ENCODE peak calls at places on chromosomes 16 and 17, in seven cellular contexts. One of them, this sample, is unnamed.

GRCh38 chr16:67448580-67448979 is 17.7 kb downstream of the HSD11B2 start:
- DNase-seq in mesenchymal stem cell: no peak
- DNase-seq in IMR-90: no peak
- DNase-seq in H1: no peak
- DNase-seq in neuronal stem cell: no peak
- DNase-seq in trophoblast cell: no peak
- DNase-seq in H9: no peak
- DNase-seq in this sample: no peak

GRCh38 chr17:76179496-76180467 is 38.7 kb upstream of the FOXJ1 start:
- DNase-seq in mesenchymal stem cell: peak
- DNase-seq in IMR-90: peak
- DNase-seq in H1: no peak
- DNase-seq in neuronal stem cell: no peak
- DNase-seq in trophoblast cell: no peak
- DNase-seq in H9: no peak
- DNase-seq in this sample: peak

GRCh38 chr16:86037999-86038922 is 139.3 kb downstream of the IRF8 start:
- DNase-seq in mesenchymal stem cell: no peak
- DNase-seq in IMR-90: no peak
- DNase-seq in H1: no peak
- DNase-seq in neuronal stem cell: no peak
- DNase-seq in trophoblast cell: no peak
- DNase-seq in H9: no peak
- DNase-seq in this sample: no peak

GRCh38 chr16:27520982-27521673 is 28.6 kb downstream of the GTF3C1 start:
- DNase-seq in mesenchymal stem cell: peak
- DNase-seq in IMR-90: peak
- DNase-seq in H1: no peak
- DNase-seq in neuronal stem cell: no peak
- DNase-seq in trophoblast cell: no peak
- DNase-seq in H9: no peak
- DNase-seq in this sample: peak

GRCh38 chr17:65783845-65784334 is 222.4 kb upstream of the AXIN2 start:
- DNase-seq in mesenchymal stem cell: peak
- DNase-seq in IMR-90: peak
- DNase-seq in H1: no peak
- DNase-seq in neuronal stem cell: no peak
- DNase-seq in trophoblast cell: peak
- DNase-seq in H9: no peak
- DNase-seq in this sample: no peak

GRCh38 chr17:46802831-46803230 is 15.7 kb downstream of the WNT3 start:
- DNase-seq in mesenchymal stem cell: no peak
- DNase-seq in IMR-90: no peak
- DNase-seq in H1: no peak
- DNase-seq in neuronal stem cell: no peak
- DNase-seq in trophoblast cell: no peak
- DNase-seq in H9: no peak
- DNase-seq in this sample: no peak

GRCh38 chr16:82432261-82432660 is 194.5 kb upstream of the CDH13 start:
- DNase-seq in mesenchymal stem cell: no peak
- DNase-seq in IMR-90: no peak
- DNase-seq in H1: no peak
- DNase-seq in neuronal stem cell: no peak
- DNase-seq in trophoblast cell: no peak
- DNase-seq in H9: no peak
- DNase-seq in this sample: no peak

GRCh38 chr16:26627958-26628357 is 438.8 kb upstream of the C16orf82 start:
- DNase-seq in mesenchymal stem cell: no peak
- DNase-seq in IMR-90: no peak
- DNase-seq in H1: no peak
- DNase-seq in neuronal stem cell: no peak
- DNase-seq in trophoblast cell: no peak
- DNase-seq in H9: no peak
- DNase-seq in this sample: no peak

GRCh38 chr17:48596000-48596734 is 2.6 kb upstream of the HOXB5 start:
- DNase-seq in mesenchymal stem cell: no peak
- DNase-seq in IMR-90: peak
- DNase-seq in H1: no peak
- DNase-seq in neuronal stem cell: no peak
- DNase-seq in trophoblast cell: no peak
- DNase-seq in H9: no peak
- DNase-seq in this sample: no peak

GRCh38 chr16:20969386-20969785 is 68.8 kb downstream of the LYRM1 start:
- DNase-seq in mesenchymal stem cell: no peak
- DNase-seq in IMR-90: no peak
- DNase-seq in H1: no peak
- DNase-seq in neuronal stem cell: no peak
- DNase-seq in trophoblast cell: no peak
- DNase-seq in H9: no peak
- DNase-seq in this sample: no peak

GRCh38 chr17:36972905-36973304 is 24.2 kb downstream of the AATF start:
- DNase-seq in mesenchymal stem cell: no peak
- DNase-seq in IMR-90: no peak
- DNase-seq in H1: no peak
- DNase-seq in neuronal stem cell: no peak
- DNase-seq in trophoblast cell: no peak
- DNase-seq in H9: no peak
- DNase-seq in this sample: no peak

GRCh38 chr16:60729052-60729451 is 1307.2 kb downstream of the CDH8 start:
- DNase-seq in mesenchymal stem cell: no peak
- DNase-seq in IMR-90: no peak
- DNase-seq in H1: no peak
- DNase-seq in neuronal stem cell: no peak
- DNase-seq in trophoblast cell: no peak
- DNase-seq in H9: no peak
- DNase-seq in this sample: no peak

GRCh38 chr17:81272616-81273015 is 22.5 kb downstream of the SLC38A10 start:
- DNase-seq in mesenchymal stem cell: no peak
- DNase-seq in IMR-90: no peak
- DNase-seq in H1: no peak
- DNase-seq in neuronal stem cell: no peak
- DNase-seq in trophoblast cell: no peak
- DNase-seq in H9: no peak
- DNase-seq in this sample: no peak

GRCh38 chr17:64418506-64419339 is 28.1 kb upstream of the PECAM1 start:
- DNase-seq in mesenchymal stem cell: peak
- DNase-seq in IMR-90: peak
- DNase-seq in H1: no peak
- DNase-seq in neuronal stem cell: peak
- DNase-seq in trophoblast cell: peak
- DNase-seq in H9: no peak
- DNase-seq in this sample: peak

GRCh38 chr17:80899402-80900268 is 92.0 kb upstream of the CHMP6 start:
- DNase-seq in mesenchymal stem cell: peak
- DNase-seq in IMR-90: peak
- DNase-seq in H1: peak
- DNase-seq in neuronal stem cell: no peak
- DNase-seq in trophoblast cell: no peak
- DNase-seq in H9: peak
- DNase-seq in this sample: peak

DNA sequence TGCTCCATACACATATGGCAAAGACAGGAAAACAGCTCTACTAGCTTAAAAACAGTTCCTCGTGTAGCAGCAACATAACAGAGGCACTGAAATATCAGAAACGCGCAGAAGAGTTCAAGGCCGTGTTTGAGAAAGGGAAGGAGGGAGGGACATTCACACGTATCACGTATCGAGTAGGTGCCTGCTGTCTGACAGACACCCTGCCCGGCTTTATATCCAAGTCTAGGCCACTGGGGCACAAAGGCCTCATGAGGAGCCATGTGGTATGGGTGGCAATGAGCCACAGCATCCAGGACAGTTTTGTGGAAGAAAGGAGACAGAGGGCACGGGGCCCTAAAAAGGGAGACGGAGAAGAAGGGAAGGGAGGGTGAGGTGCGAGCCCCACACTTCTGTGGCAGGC is 50.3 kb downstream of the PLXDC1 start:
- DNase-seq in mesenchymal stem cell: no peak
- DNase-seq in IMR-90: no peak
- DNase-seq in H1: no peak
- DNase-seq in neuronal stem cell: no peak
- DNase-seq in trophoblast cell: no peak
- DNase-seq in H9: no peak
- DNase-seq in this sample: no peak
- H3K4ac ChIP-seq in mesenchymal stem cell: no peak
- H3K4ac ChIP-seq in IMR-90: no peak
- H3K4ac ChIP-seq in H1: no peak
- H3K4ac ChIP-seq in neuronal stem cell: no peak
- H3K4ac ChIP-seq in trophoblast cell: no peak
- H3K4ac ChIP-seq in H9: no peak
- H3K4ac ChIP-seq in this sample: no peak

GRCh38 chr17:6704472-6705052 is 8.6 kb downstream of the SLC13A5 start:
- DNase-seq in mesenchymal stem cell: no peak
- DNase-seq in IMR-90: no peak
- DNase-seq in H1: no peak
- DNase-seq in neuronal stem cell: no peak
- DNase-seq in trophoblast cell: no peak
- DNase-seq in H9: no peak
- DNase-seq in this sample: no peak

GRCh38 chr17:6703751-6704150 is 9.4 kb downstream of the SLC13A5 start:
- DNase-seq in mesenchymal stem cell: no peak
- DNase-seq in IMR-90: no peak
- DNase-seq in H1: no peak
- DNase-seq in neuronal stem cell: no peak
- DNase-seq in trophoblast cell: no peak
- DNase-seq in H9: no peak
- DNase-seq in this sample: no peak

GRCh38 chr17:6706499-6706898 is 6.7 kb downstream of the SLC13A5 start:
- DNase-seq in mesenchymal stem cell: no peak
- DNase-seq in IMR-90: no peak
- DNase-seq in H1: no peak
- DNase-seq in neuronal stem cell: no peak
- DNase-seq in trophoblast cell: no peak
- DNase-seq in H9: no peak
- DNase-seq in this sample: no peak

GRCh38 chr17:6708357-6708961 is 4.7 kb downstream of the SLC13A5 start:
- DNase-seq in mesenchymal stem cell: no peak
- DNase-seq in IMR-90: no peak
- DNase-seq in H1: no peak
- DNase-seq in neuronal stem cell: no peak
- DNase-seq in trophoblast cell: no peak
- DNase-seq in H9: no peak
- DNase-seq in this sample: no peak

DNA sequence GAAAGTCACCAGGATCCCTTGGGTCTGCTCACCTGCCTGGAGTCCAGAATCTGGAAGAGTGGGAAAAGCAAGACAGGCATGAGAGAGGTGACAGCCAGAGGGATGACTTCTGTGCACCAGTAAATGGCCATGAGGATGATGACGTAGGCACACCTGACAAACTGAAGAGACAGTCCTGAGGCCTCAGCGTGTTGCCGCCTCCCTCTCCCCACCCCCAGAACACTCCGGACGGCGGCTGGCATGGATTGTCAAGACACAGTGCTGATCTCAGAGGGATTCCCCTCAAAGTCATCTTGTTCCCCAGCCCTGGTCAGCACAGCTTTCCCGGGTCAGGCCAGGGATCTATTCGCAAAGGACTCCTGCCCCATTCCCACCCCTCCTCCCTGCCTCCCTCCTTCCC is 6.2 kb downstream of the SLC13A5 start:
- DNase-seq in mesenchymal stem cell: no peak
- DNase-seq in IMR-90: no peak
- DNase-seq in H1: no peak
- DNase-seq in neuronal stem cell: no peak
- DNase-seq in trophoblast cell: no peak
- DNase-seq in H9: no peak
- DNase-seq in this sample: no peak
- H2AK5ac ChIP-seq in mesenchymal stem cell: no peak
- H2AK5ac ChIP-seq in IMR-90: no peak
- H2AK5ac ChIP-seq in H1: no peak
- H2AK5ac ChIP-seq in neuronal stem cell: no peak
- H2AK5ac ChIP-seq in trophoblast cell: no peak
- H2AK5ac ChIP-seq in H9: no peak
- H2AK5ac ChIP-seq in this sample: no peak

GRCh38 chr16:89446975-89447293 is 43.4 kb downstream of the ANKRD11 start:
- DNase-seq in mesenchymal stem cell: no peak
- DNase-seq in IMR-90: no peak
- DNase-seq in H1: no peak
- DNase-seq in neuronal stem cell: no peak
- DNase-seq in trophoblast cell: no peak
- DNase-seq in H9: no peak
- DNase-seq in this sample: no peak
- H3K4ac ChIP-seq in mesenchymal stem cell: no peak
- H3K4ac ChIP-seq in IMR-90: no peak
- H3K4ac ChIP-seq in H1: no peak
- H3K4ac ChIP-seq in neuronal stem cell: no peak
- H3K4ac ChIP-seq in trophoblast cell: peak
- H3K4ac ChIP-seq in H9: no peak
- H3K4ac ChIP-seq in this sample: no peak

GRCh38 chr17:58412064-58412703 is 5.2 kb downstream of the RNF43 start:
- DNase-seq in mesenchymal stem cell: no peak
- DNase-seq in IMR-90: no peak
- DNase-seq in H1: no peak
- DNase-seq in neuronal stem cell: no peak
- DNase-seq in trophoblast cell: no peak
- DNase-seq in H9: no peak
- DNase-seq in this sample: no peak

GRCh38 chr17:58411408-58411894 is 5.9 kb downstream of the RNF43 start:
- DNase-seq in mesenchymal stem cell: no peak
- DNase-seq in IMR-90: no peak
- DNase-seq in H1: no peak
- DNase-seq in neuronal stem cell: no peak
- DNase-seq in trophoblast cell: peak
- DNase-seq in H9: no peak
- DNase-seq in this sample: no peak

GRCh38 chr17:58412910-58413630 is 4.3 kb downstream of the RNF43 start:
- DNase-seq in mesenchymal stem cell: peak
- DNase-seq in IMR-90: peak
- DNase-seq in H1: no peak
- DNase-seq in neuronal stem cell: no peak
- DNase-seq in trophoblast cell: no peak
- DNase-seq in H9: no peak
- DNase-seq in this sample: no peak

GRCh38 chr17:58409432-58409831 is 7.9 kb downstream of the RNF43 start:
- DNase-seq in mesenchymal stem cell: no peak
- DNase-seq in IMR-90: no peak
- DNase-seq in H1: no peak
- DNase-seq in neuronal stem cell: no peak
- DNase-seq in trophoblast cell: no peak
- DNase-seq in H9: no peak
- DNase-seq in this sample: no peak

DNA sequence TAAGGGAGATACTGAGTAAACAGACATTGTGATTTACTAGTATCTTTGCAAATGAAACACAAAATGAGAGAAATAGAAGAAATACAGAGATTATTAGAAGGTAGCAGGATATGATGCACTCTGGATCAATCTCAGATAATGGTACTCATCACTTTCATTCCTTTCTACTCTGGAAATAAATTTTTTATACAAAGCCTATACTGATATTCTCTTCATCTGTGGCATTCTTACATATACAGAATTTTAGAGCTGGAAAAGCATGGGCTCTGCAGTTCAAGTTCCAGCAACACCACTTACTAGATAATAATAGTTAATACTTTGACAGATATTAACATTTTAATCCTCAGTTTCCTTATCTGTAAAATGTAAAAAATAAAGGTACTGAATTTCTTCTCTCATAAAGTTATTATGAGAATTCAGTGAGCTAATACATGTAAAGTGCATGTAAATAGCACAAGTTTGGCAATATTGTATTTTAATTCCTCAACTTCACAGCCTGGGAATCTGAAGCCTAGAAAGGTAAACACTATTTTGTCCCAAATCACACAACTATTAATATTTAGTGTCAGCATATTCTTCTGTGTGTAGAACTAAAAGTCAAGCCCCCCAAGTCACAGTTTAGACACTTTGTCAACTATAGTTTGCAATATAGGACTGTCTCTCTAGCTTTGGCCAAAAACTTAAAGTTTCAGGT is 6.5 kb downstream of the RNF43 start:
- DNase-seq in mesenchymal stem cell: no peak
- DNase-seq in IMR-90: no peak
- DNase-seq in H1: no peak
- DNase-seq in neuronal stem cell: no peak
- DNase-seq in trophoblast cell: no peak
- DNase-seq in H9: no peak
- DNase-seq in this sample: no peak
- H2AK5ac ChIP-seq in mesenchymal stem cell: no peak
- H2AK5ac ChIP-seq in IMR-90: no peak
- H2AK5ac ChIP-seq in H1: no peak
- H2AK5ac ChIP-seq in neuronal stem cell: no peak
- H2AK5ac ChIP-seq in trophoblast cell: no peak
- H2AK5ac ChIP-seq in H9: no peak
- H2AK5ac ChIP-seq in this sample: no peak